ENCODE peak calls at places on chromosomes 1 and 21, in six cellular contexts. Z, U, J, D, F and C are unnamed samples.

GRCh38 chr1:78003070-78003751 is 1.5 kb upstream of the DNAJB4 start:
- DNase-seq in Z (no peak), U (no peak), J (no peak), D (no peak), F (no peak), C (no peak)

GRCh38 chr1:183164350-183164749 is 21.7 kb upstream of the LAMC2 start:
- DNase-seq in Z (no peak), U (no peak), J (no peak), D (peak; percentile 64), F (peak; percentile 89), C (no peak)

GRCh38 chr1:17891205-17892110 is 136.3 kb downstream of the ACTL8 start:
- DNase-seq in Z (no peak), U (no peak), J (no peak), D (no peak), F (no peak), C (no peak)

GRCh38 chr1:50977575-50978143 is 7.6 kb downstream of the CDKN2C start:
- DNase-seq in Z (peak; percentile 82), U (peak; percentile 65), J (no peak), D (peak; percentile 52), F (peak; percentile 66), C (peak; percentile 79)

GRCh38 chr21:42002421-42002958 is 7.7 kb downstream of the ZBTB21 start:
- DNase-seq in Z (no peak), U (no peak), J (no peak), D (peak; percentile 98), F (peak; percentile 16), C (no peak)

GRCh38 chr1:224683981-224684380 is 67.9 kb downstream of the CNIH3 start:
- DNase-seq in Z (no peak), U (no peak), J (no peak), D (no peak), F (no peak), C (no peak)

GRCh38 chr1:6239213-6239752 is 3.5 kb upstream of the ICMT start:
- DNase-seq in Z (no peak), U (no peak), J (no peak), D (no peak), F (no peak), C (no peak)

GRCh38 chr1:40799351-40799867 is 15.8 kb downstream of the KCNQ4 start:
- DNase-seq in Z (peak; percentile 66), U (no peak), J (no peak), D (peak; percentile 32), F (no peak), C (peak; percentile 88)

GRCh38 chr1:2135425-2135824 is 59.1 kb downstream of the FAAP20 start:
- DNase-seq in Z (peak; percentile 60), U (peak; percentile 63), J (no peak), D (peak; percentile 85), F (no peak), C (peak; percentile 91)

GRCh38 chr1:243495442-243496172 is 239.8 kb downstream of the SDCCAG8 start:
- DNase-seq in Z (no peak), U (no peak), J (no peak), D (peak; percentile 74), F (no peak), C (peak; percentile 76)

GRCh38 chr21:38486221-38486620 is 12.1 kb downstream of the ERG start:
- DNase-seq in Z (no peak), U (no peak), J (no peak), D (peak; percentile 32), F (peak; percentile 16), C (no peak)

GRCh38 chr21:36564647-36565046 is 84.7 kb upstream of the CLDN14 start:
- DNase-seq in Z (no peak), U (no peak), J (no peak), D (no peak), F (no peak), C (no peak)

GRCh38 chr1:87024936-87025537 is 110.6 kb downstream of the HS2ST1 start:
- DNase-seq in Z (no peak), U (no peak), J (no peak), D (peak; percentile 22), F (peak; percentile 40), C (no peak)

GRCh38 chr1:220926146-220926545 is 46.9 kb downstream of the HLX start:
- DNase-seq in Z (no peak), U (no peak), J (no peak), D (peak; percentile 7), F (no peak), C (no peak)

GRCh38 chr1:41795205-41795762 is 123.4 kb downstream of the HIVEP3 start:
- DNase-seq in Z (no peak), U (no peak), J (no peak), D (peak; percentile 73), F (peak; percentile 19), C (no peak)

GRCh38 chr1:247337250-247337746 is 5.6 kb upstream of the ZNF496 start:
- DNase-seq in Z (no peak), U (no peak), J (no peak), D (peak; percentile 28), F (no peak), C (no peak)

GRCh38 chr1:1069061-1069710 is 4.9 kb downstream of the RNF223 start:
- DNase-seq in Z (peak; percentile 83), U (peak; percentile 74), J (no peak), D (peak; percentile 40), F (peak; percentile 81), C (no peak)

GRCh38 chr1:94986783-94987182 is 59.9 kb upstream of the CNN3 start:
- DNase-seq in Z (no peak), U (no peak), J (no peak), D (peak; percentile 84), F (no peak), C (no peak)

GRCh38 chr1:54405894-54406293 is 300 bp downstream of the SSBP3 start:
- DNase-seq in Z (no peak), U (no peak), J (no peak), D (no peak), F (no peak), C (no peak)

GRCh38 chr1:110135268-110136065 is 14.8 kb upstream of the SLC6A17 start:
- DNase-seq in Z (no peak), U (no peak), J (no peak), D (no peak), F (no peak), C (no peak)

GRCh38 chr1:150875197-150876110 is 945 bp downstream of the ARNT start:
- DNase-seq in Z (no peak), U (peak; percentile 17), J (no peak), D (no peak), F (no peak), C (no peak)

GRCh38 chr1:88917321-88918025 is 26.1 kb upstream of the GTF2B start:
- DNase-seq in Z (no peak), U (no peak), J (no peak), D (no peak), F (no peak), C (no peak)

GRCh38 chr1:145979746-145980435 is 15.4 kb downstream of the POLR3GL start:
- DNase-seq in Z (no peak), U (no peak), J (no peak), D (no peak), F (no peak), C (peak; percentile 75)

GRCh38 chr1:196573226-196573625 is 35.0 kb downstream of the KCNT2 start:
- DNase-seq in Z (no peak), U (no peak), J (no peak), D (no peak), F (no peak), C (no peak)

GRCh38 chr1:19209439-19209989 is 552 bp downstream of the UBR4 start:
- DNase-seq in Z (no peak), U (peak; percentile 49), J (no peak), D (peak; percentile 61), F (peak; percentile 39), C (peak; percentile 71)
- H3K4me3 ChIP-seq in Z (peak overlapping the region; percentile 72), U (peak overlapping the region; percentile 91), J (peak overlapping the region; percentile 90), D (peak overlapping the region; percentile 74), F (peak overlapping the region; percentile 92), C (peak overlapping the region; percentile 83)

GRCh38 chr1:8020032-8020431 is 6.1 kb downstream of the ERRFI1 start:
- DNase-seq in Z (no peak), U (peak; percentile 61), J (no peak), D (peak; percentile 59), F (peak; percentile 74), C (no peak)
- H3K4me3 ChIP-seq in Z (no peak overlapping the region), U (no peak overlapping the region), J (no peak overlapping the region), D (no peak overlapping the region), F (peak overlapping the region; percentile 91), C (no peak overlapping the region)

GRCh38 chr1:84920159-84920558 is 27.2 kb upstream of the LPAR3 start:
- DNase-seq in Z (no peak), U (no peak), J (no peak), D (no peak), F (no peak), C (no peak)

GRCh38 chr1:84918706-84919105 is 25.7 kb upstream of the LPAR3 start:
- DNase-seq in Z (no peak), U (no peak), J (no peak), D (no peak), F (no peak), C (no peak)

GRCh38 chr1:84923317-84923716 is 30.3 kb upstream of the LPAR3 start:
- DNase-seq in Z (no peak), U (no peak), J (no peak), D (no peak), F (no peak), C (no peak)

GRCh38 chr1:84916897-84917296 is 23.9 kb upstream of the LPAR3 start:
- DNase-seq in Z (no peak), U (no peak), J (no peak), D (no peak), F (no peak), C (no peak)

GRCh38 chr1:84919461-84919970 is 26.5 kb upstream of the LPAR3 start:
- DNase-seq in Z (no peak), U (no peak), J (no peak), D (no peak), F (no peak), C (no peak)
- H3K4me3 ChIP-seq in Z (no peak overlapping the region), U (no peak overlapping the region), J (no peak overlapping the region), D (no peak overlapping the region), F (no peak overlapping the region), C (no peak overlapping the region)

DNA sequence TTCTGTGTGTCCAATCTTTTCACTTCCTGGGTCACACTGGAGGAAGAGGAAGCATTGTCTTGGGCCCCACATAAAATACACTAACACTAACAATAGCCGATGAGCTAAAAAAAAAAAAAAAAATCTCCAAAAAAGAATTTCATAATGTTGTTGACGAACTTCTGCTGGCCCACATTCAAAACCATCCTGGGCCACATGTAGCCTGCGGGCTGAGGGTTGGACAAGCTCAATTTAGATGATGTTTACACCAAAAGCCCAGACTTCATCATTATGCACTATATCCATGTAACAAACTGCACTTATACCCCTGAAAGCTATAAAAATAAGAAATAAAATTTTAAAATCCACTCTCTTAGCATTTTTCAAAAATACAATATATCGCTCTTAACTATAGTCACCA is 187.8 kb upstream of the PTBP2 start:
- DNase-seq in Z (no peak), U (no peak), J (no peak), D (no peak), F (no peak), C (no peak)
- H3K4me3 ChIP-seq in Z (no peak overlapping the region), U (no peak overlapping the region), J (no peak overlapping the region), D (no peak overlapping the region), F (no peak overlapping the region), C (no peak overlapping the region)